ENCODE peak calls at places on chromosomes 5 and 9, in nine cellular contexts. Y is epithelial cell of prostate; Z is fibroblast of lung; D is tibial nerve; X is stomach; E is CD4-positive, alpha-beta memory T cell; I is A673; C is brain microvascular endothelial cell; S is uterus. A is an unnamed sample.

GRCh38 chr5:166952055-166952454 is 1339.4 kb upstream of the WWC1 start:
- DNase-seq in Y (no peak), S (no peak), D (no peak), X (no peak), I (no peak), E (no peak), Z (no peak), C (no peak), A (no peak)

GRCh38 chr9:131838581-131839280 is 98.9 kb upstream of the RAPGEF1 start:
- DNase-seq in E (no peak), Z (no peak), D (no peak), S (no peak), Y (no peak), X (no peak), C (no peak), I (no peak), A (no peak)

GRCh38 chr9:85020791-85021190 is 351.3 kb downstream of the NTRK2 start:
- DNase-seq in D (no peak), Y (no peak), Z (no peak), X (no peak), I (no peak), E (no peak), C (no peak), S (no peak), A (no peak)

GRCh38 chr9:18393340-18394130 is 80.4 kb upstream of the ADAMTSL1 start:
- DNase-seq in Y (peak; percentile 90), I (peak; percentile 46), D (peak; percentile 25), Z (peak; percentile 92), S (peak; percentile 45), E (no peak), C (peak; percentile 86), X (peak; percentile 76), A (peak; percentile 82)

GRCh38 chr5:62268239-62268638 is 37.8 kb upstream of the KIF2A start:
- DNase-seq in Z (no peak), X (no peak), C (no peak), E (no peak), D (no peak), S (no peak), Y (peak; percentile 95), I (peak; percentile 17), A (peak; percentile 98)

GRCh38 chr5:133938932-133939331 is 29.5 kb downstream of the C5orf15 start:
- DNase-seq in Z (no peak), X (no peak), S (no peak), C (no peak), Y (no peak), E (no peak), D (no peak), I (no peak), A (no peak)

GRCh38 chr9:21696411-21696865 is 106.0 kb upstream of the MTAP start:
- DNase-seq in X (no peak), I (peak; percentile 31), Y (no peak), S (no peak), C (no peak), D (no peak), E (no peak), Z (no peak), A (no peak)

GRCh38 chr5:92694067-92694466 is 887.0 kb downstream of the NR2F1-AS1 start:
- DNase-seq in E (no peak), S (no peak), Z (no peak), Y (no peak), X (no peak), D (no peak), C (no peak), I (no peak), A (no peak)

GRCh38 chr5:137037848-137038247 is 461.3 kb downstream of the SPOCK1 start:
- DNase-seq in Z (no peak), S (no peak), E (no peak), X (no peak), I (no peak), D (no peak), C (no peak), Y (no peak), A (no peak)

GRCh38 chr5:14217587-14217986 is 74.4 kb downstream of the TRIO start:
- DNase-seq in S (no peak), C (no peak), E (no peak), X (no peak), I (no peak), Y (no peak), Z (no peak), D (no peak), A (no peak)
- H3K27ac ChIP-seq in S (no peak overlapping the region), C (peak overlapping the region; percentile 18), E (no peak overlapping the region), X (no peak overlapping the region), I (no peak overlapping the region), Y (no peak overlapping the region), Z (no peak overlapping the region), D (no peak overlapping the region), A (no peak overlapping the region)

GRCh38 chr9:3235497-3235896 is 290.3 kb downstream of the RFX3 start:
- DNase-seq in Z (no peak), S (no peak), C (no peak), E (no peak), I (no peak), Y (no peak), D (no peak), X (no peak), A (no peak)
- H3K27ac ChIP-seq in Z (no peak overlapping the region), S (no peak overlapping the region), C (no peak overlapping the region), E (no peak overlapping the region), I (no peak overlapping the region), Y (no peak overlapping the region), D (no peak overlapping the region), X (no peak overlapping the region), A (no peak overlapping the region)

DNA sequence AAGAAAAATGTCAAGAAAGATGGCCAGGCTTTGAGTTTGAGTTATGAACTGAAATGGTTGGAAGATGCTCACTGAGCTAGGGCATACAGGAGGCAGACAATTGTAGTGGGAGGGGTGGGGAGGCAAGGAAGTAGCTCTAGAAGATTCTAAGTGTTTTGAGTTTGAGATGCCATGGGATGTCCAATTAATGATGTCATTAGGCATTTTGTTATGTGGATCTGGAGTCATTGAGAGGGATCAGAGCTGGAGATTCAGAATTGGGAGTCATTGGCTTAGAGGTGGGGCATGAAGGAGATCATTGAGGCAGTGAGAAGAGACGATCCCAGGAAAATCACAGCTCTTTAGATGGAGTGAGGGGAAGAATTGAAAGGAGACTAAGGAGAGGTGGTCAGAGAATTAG is 111.5 kb upstream of the ZNF618 start:
- DNase-seq in I (no peak), E (no peak), Y (no peak), S (no peak), X (no peak), D (no peak), Z (no peak), C (no peak), A (no peak)
- H3K27ac ChIP-seq in I (no peak overlapping the region), E (no peak overlapping the region), Y (no peak overlapping the region), S (no peak overlapping the region), X (no peak overlapping the region), D (no peak overlapping the region), Z (no peak overlapping the region), C (no peak overlapping the region), A (no peak overlapping the region)

DNA sequence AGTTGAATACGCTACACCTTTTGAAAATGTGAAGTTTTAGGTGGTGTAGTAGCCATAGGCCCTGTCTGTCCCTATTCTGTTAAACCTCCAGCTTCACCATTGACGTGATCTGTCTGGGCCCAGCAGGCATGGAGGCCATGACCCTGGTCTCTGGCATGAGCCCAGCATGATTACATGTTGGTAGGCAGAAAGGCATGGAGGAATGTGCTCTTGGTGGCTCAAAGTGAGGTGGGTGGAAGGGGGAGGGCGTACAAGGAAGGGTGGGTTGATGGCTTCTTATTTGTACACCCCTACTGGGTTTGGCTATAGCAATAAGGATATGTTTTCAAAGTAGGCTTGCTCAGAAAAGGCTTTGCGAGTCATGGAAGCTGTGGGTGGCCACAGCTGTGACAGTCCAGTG is 23.8 kb downstream of the RALGPS1 start:
- DNase-seq in S (no peak), X (no peak), I (no peak), C (no peak), D (no peak), Y (no peak), Z (no peak), E (no peak), A (no peak)
- H3K27ac ChIP-seq in S (no peak overlapping the region), X (peak overlapping the region; percentile 85), I (no peak overlapping the region), C (no peak overlapping the region), D (no peak overlapping the region), Y (no peak overlapping the region), Z (no peak overlapping the region), E (no peak overlapping the region), A (no peak overlapping the region)

DNA sequence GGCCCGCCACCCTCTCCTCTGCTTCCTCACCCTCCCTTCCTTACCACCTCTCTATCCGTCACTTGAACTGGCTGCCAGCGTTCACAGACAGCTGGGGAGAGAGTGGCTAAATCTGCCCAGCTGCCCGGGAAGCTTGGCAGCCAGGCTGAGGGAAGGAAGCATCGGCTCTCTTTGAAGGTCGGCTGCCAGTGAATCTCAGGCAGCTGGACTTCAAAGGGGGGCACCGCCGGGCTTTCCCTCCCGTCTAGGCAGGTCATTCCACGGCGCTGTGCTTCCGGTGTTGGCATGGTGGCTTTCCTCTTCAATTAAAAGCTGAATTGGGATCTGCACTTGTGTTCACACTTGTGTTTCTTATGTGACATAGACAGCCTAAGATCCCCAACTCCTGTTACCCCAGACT is 174.0 kb downstream of the GDNF start:
- DNase-seq in E (no peak), Y (no peak), X (no peak), D (no peak), C (no peak), Z (peak; percentile 18), I (no peak), S (no peak), A (no peak)
- H3K27ac ChIP-seq in E (no peak overlapping the region), Y (no peak overlapping the region), X (no peak overlapping the region), D (no peak overlapping the region), C (no peak overlapping the region), Z (peak overlapping the region; percentile 3), I (no peak overlapping the region), S (no peak overlapping the region), A (no peak overlapping the region)

DNA sequence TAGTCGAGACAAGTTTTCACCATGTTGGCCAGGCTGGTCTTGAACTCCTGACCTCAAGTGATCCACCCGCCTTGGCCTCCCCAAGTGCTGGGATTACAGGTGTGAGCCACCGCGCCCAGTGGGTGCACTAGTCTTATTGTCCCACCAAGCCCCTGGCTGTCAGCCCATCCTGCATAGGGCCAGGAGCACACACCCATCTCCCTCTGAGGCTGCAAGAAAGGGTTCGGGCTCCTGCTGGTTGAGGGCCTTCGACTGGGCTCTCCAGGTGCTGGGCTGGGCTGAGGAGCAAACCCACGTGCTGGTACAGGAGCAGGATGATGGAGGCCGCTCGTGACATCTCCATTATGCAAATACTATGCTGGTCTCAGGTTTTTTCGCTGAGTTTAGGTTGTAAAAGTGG is 25.1 kb upstream of the RNF130 start:
- DNase-seq in I (no peak), X (no peak), E (no peak), Y (no peak), C (no peak), Z (no peak), S (no peak), D (no peak), A (no peak)
- H3K27ac ChIP-seq in I (no peak overlapping the region), X (no peak overlapping the region), E (no peak overlapping the region), Y (no peak overlapping the region), C (no peak overlapping the region), Z (no peak overlapping the region), S (no peak overlapping the region), D (no peak overlapping the region), A (no peak overlapping the region)

GRCh38 chr5:111953351-111954127 is 196.5 kb upstream of the NREP start:
- DNase-seq in X (no peak), C (peak; percentile 89), Z (peak; percentile 64), D (no peak), S (no peak), Y (no peak), I (no peak), E (no peak), A (no peak)
- H3K27ac ChIP-seq in X (no peak overlapping the region), C (peak overlapping the region; percentile 100), Z (no peak overlapping the region), D (no peak overlapping the region), S (no peak overlapping the region), Y (no peak overlapping the region), I (no peak overlapping the region), E (no peak overlapping the region), A (no peak overlapping the region)

A was measured in RWPE1.